ENCODE peak calls at places on chromosomes 4 and X, in four cellular contexts. T, S, B and H are unnamed samples.

GRCh38 chrX:102976793-102977495 is 39.9 kb downstream of the RAB40AL start:
- DNase-seq in T (no peak), B (no peak), S (no peak), H (no peak)

GRCh38 chr4:113153529-113154101 is 104.2 kb downstream of the ANK2 start:
- DNase-seq in S (no peak), T (no peak), B (no peak), H (no peak)

GRCh38 chrX:70353524-70353923 is 63.6 kb downstream of the KIF4A start:
- DNase-seq in B (no peak), T (no peak), S (no peak), H (no peak)

GRCh38 chr4:110483516-110483915 is 7.6 kb downstream of the ENPEP start:
- DNase-seq in T (no peak), S (no peak), B (no peak), H (no peak)

GRCh38 chr4:182604161-182604591 is 313.0 kb downstream of the DCTD start:
- DNase-seq in B (no peak), T (no peak), S (no peak), H (no peak)

GRCh38 chrX:20418809-20419208 is 152.1 kb upstream of the RPS6KA3 start:
- DNase-seq in S (no peak), B (no peak), T (no peak), H (no peak)

GRCh38 chrX:112896051-112896450 is 55.4 kb upstream of the AMOT start:
- DNase-seq in S (no peak), B (no peak), T (no peak), H (no peak)

GRCh38 chr4:71130827-71131603 is 137.6 kb downstream of the DCK start:
- DNase-seq in B (no peak), T (no peak), S (no peak), H (no peak)

GRCh38 chr4:8319731-8320385 is 50.3 kb downstream of the HTRA3 start:
- DNase-seq in B (peak; percentile 19), S (no peak), T (peak; percentile 35), H (no peak)

GRCh38 chr4:172995161-172995560 is 173.4 kb upstream of the GALNT7 start:
- DNase-seq in B (no peak), T (no peak), S (no peak), H (no peak)

GRCh38 chr4:69754926-69755580 is 5.4 kb downstream of the SULT1B1 start:
- DNase-seq in T (no peak), B (no peak), S (no peak), H (no peak)

GRCh38 chr4:153257151-153257620 is 52.9 kb downstream of the TRIM2 start:
- DNase-seq in T (peak; percentile 49), S (no peak), B (no peak), H (no peak)

GRCh38 chr4:38563703-38564490 is 100.1 kb upstream of the KLF3 start:
- DNase-seq in S (no peak), T (no peak), B (no peak), H (no peak)

GRCh38 chr4:142703694-142704309 is 142.3 kb downstream of the INPP4B start:
- DNase-seq in T (no peak), S (peak; percentile 51), B (no peak), H (no peak)

GRCh38 chrX:118839334-118839958 is 15.8 kb downstream of the ZCCHC12 start:
- DNase-seq in T (peak; percentile 71), B (peak; percentile 69), S (peak; percentile 20), H (peak; percentile 20)

GRCh38 chr4:38128478-38129451 is 168.6 kb downstream of the PTTG2 start:
- DNase-seq in S (peak; percentile 41), T (no peak), B (peak; percentile 66), H (peak; percentile 37)

GRCh38 chr4:6926681-6927478 is 17.3 kb downstream of the TBC1D14 start:
- DNase-seq in T (no peak), S (peak; percentile 75), B (peak; percentile 67), H (peak; percentile 55)

GRCh38 chrX:113033966-113034680 is 193.5 kb upstream of the AMOT start:
- DNase-seq in S (no peak), B (no peak), T (no peak), H (no peak)

GRCh38 chr4:146545102-146545501 is 23.4 kb upstream of the SLC10A7 start:
- DNase-seq in B (no peak), T (peak; percentile 21), S (no peak), H (no peak)

GRCh38 chr4:107252621-107253020 is 216.5 kb upstream of the DKK2 start:
- DNase-seq in B (no peak), S (no peak), T (no peak), H (no peak)

GRCh38 chr4:7892212-7893019 is 47.2 kb downstream of the AFAP1 start:
- DNase-seq in S (no peak), B (no peak), T (no peak), H (no peak)

GRCh38 chr4:39873823-39874222 is 103.9 kb downstream of the PDS5A start:
- DNase-seq in B (no peak), S (no peak), T (no peak), H (no peak)

GRCh38 chr4:2482693-2483092 is 13.8 kb downstream of the RNF4 start:
- DNase-seq in T (no peak), S (no peak), B (no peak), H (no peak)

GRCh38 chr4:75702919-75703411 is 21.4 kb upstream of the USO1 start:
- DNase-seq in B (peak; percentile 11), T (no peak), S (no peak), H (no peak)

GRCh38 chrX:101260435-101260834 is 30.7 kb downstream of the TAF7L start:
- DNase-seq in S (no peak), T (peak; percentile 10), B (no peak), H (no peak)

GRCh38 chr4:125741825-125742452 is 427.2 kb downstream of the FAT4 start:
- DNase-seq in T (no peak), B (no peak), S (no peak), H (no peak)

GRCh38 chr4:100590308-100590707 is 72.5 kb upstream of the EMCN start:
- DNase-seq in S (no peak), T (no peak), B (no peak), H (no peak)

GRCh38 chr4:46385235-46385634 is 4.7 kb downstream of the GABRA2 start:
- DNase-seq in B (no peak), S (no peak), T (no peak), H (no peak)

GRCh38 chr4:95250544-95251137 is 298.1 kb downstream of the UNC5C start:
- DNase-seq in T (no peak), S (no peak), B (no peak), H (no peak)

GRCh38 chr4:10084651-10085320 is 31.8 kb downstream of the WDR1 start:
- DNase-seq in B (no peak), T (no peak), S (no peak), H (no peak)

GRCh38 chrX:17809984-17810383 is 51.1 kb downstream of the RAI2 start:
- DNase-seq in S (no peak), T (no peak), B (no peak), H (no peak)

GRCh38 chrX:135264210-135264609 is 12.3 kb downstream of the ETDA start:
- DNase-seq in S (no peak), B (no peak), T (no peak), H (no peak)

GRCh38 chrX:3522016-3522690 is 175.7 kb upstream of the MXRA5 start:
- DNase-seq in B (no peak), S (no peak), T (no peak), H (no peak)

GRCh38 chr4:108272046-108272445 is 103.3 kb upstream of the LEF1 start:
- DNase-seq in B (no peak), S (no peak), T (no peak), H (no peak)
- H3K4me3 ChIP-seq in B (no peak overlapping the region), S (no peak overlapping the region), T (no peak overlapping the region), H (no peak overlapping the region)

DNA sequence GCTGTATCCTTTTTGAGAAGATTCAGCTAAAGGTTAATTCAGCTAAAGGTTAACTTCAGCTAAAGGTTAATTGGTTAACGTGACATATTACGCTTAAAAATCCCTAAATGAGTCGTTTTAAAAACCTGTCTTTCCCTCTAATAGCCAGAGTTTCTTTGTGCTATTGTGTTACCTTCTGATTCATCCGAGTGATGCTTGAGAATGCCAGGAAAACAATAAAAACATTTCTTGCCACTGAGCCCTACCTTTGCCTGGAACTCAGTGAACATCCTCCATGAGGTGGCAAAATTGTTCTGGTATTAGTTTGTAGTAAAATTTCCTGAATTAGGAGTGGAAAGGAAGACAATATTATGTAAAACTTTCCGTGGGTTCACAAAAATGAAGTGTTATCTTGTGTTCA is 13.7 kb upstream of the TMPRSS11E start:
- DNase-seq in B (no peak), T (no peak), S (no peak), H (no peak)
- H3K4me3 ChIP-seq in B (no peak overlapping the region), T (no peak overlapping the region), S (no peak overlapping the region), H (no peak overlapping the region)

GRCh38 chr4:89712141-89712540 is 124.8 kb downstream of the SNCA start:
- DNase-seq in S (no peak), T (no peak), B (no peak), H (no peak)
- H3K4me3 ChIP-seq in S (no peak overlapping the region), T (no peak overlapping the region), B (no peak overlapping the region), H (no peak overlapping the region)

DNA sequence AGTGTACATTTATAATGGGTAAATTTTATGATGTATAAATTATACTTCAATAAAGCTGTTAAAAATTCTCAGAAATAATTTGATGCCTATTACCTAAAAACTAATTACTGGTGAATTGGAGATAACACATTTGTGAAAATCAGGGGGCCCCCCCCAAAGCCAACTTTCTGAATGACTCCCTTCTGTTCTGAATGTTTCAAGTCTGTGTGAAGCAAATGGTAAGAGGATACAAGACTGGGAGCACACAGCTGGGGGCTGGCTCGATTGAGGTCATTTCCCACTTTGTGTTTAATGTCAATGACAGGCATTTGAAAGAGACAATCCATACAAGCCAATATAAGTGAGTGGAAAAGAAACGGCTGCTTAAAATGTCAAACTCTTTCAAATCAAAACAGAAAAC is 155.8 kb downstream of the SH2D1A start:
- DNase-seq in S (no peak), T (no peak), B (no peak), H (no peak)
- H3K4me3 ChIP-seq in S (no peak overlapping the region), T (no peak overlapping the region), B (no peak overlapping the region), H (no peak overlapping the region)

GRCh38 chrX:153921070-153921469 is 5.0 kb downstream of the ARHGAP4 start:
- DNase-seq in B (no peak), S (no peak), T (no peak), H (no peak)
- H3K4me3 ChIP-seq in B (no peak overlapping the region), S (no peak overlapping the region), T (no peak overlapping the region), H (no peak overlapping the region)

DNA sequence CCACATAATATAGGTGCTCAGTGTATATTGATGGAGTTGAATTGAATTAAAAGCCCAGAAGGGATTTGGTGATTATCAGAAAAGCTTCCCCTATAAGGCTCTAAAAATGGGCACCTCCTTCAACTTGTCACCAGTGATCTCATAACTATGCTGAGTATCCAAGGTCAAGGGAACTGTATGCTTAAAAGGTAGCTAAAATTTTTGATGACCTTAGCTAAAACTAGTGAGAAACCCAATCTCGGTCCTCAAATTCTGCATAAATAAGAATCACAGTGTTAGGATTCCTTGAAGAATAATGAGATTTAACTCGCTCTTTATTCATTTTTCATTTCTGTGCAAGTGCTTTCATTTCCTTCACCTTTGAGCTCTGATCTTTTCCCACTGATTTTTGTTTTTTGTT is 87.7 kb upstream of the AP1S2 start:
- DNase-seq in S (no peak), T (no peak), B (no peak), H (no peak)
- H3K4me3 ChIP-seq in S (no peak overlapping the region), T (no peak overlapping the region), B (no peak overlapping the region), H (no peak overlapping the region)

GRCh38 chr4:65893957-65894755 is 223.9 kb upstream of the EPHA5 start:
- DNase-seq in B (no peak), S (no peak), T (peak; percentile 22), H (no peak)
- H3K4me3 ChIP-seq in B (no peak overlapping the region), S (no peak overlapping the region), T (no peak overlapping the region), H (no peak overlapping the region)